ENCODE peak calls at places on chromosomes 13 and 19, in seven cellular contexts. L, B, A, W, C, H and G are unnamed samples.

GRCh38 chr19:45293682-45294081 is 29.0 kb downstream of the CKM start:
- DNase-seq in L (no peak), B (no peak), A (no peak), W (no peak), C (no peak), H (peak; percentile 68), G (peak; percentile 15)

GRCh38 chr19:23406716-23407115 is 11.4 kb upstream of the ZNF91 start:
- DNase-seq in L (no peak), B (no peak), A (no peak), W (no peak), C (no peak), H (no peak), G (no peak)

GRCh38 chr13:36129539-36129938 is 1.6 kb downstream of the DCLK1 start:
- DNase-seq in L (no peak), B (no peak), A (no peak), W (no peak), C (no peak), H (no peak), G (no peak)

GRCh38 chr19:52322429-52322828 is 13.6 kb upstream of the ZNF610 start:
- DNase-seq in L (no peak), B (no peak), A (no peak), W (no peak), C (no peak), H (no peak), G (no peak)

GRCh38 chr19:44671400-44671799 is at the start of gene CEACAM19:
- DNase-seq in L (no peak), B (no peak), A (no peak), W (no peak), C (no peak), H (peak; percentile 73), G (no peak)

GRCh38 chr13:82654851-82655517 is 1227.3 kb downstream of the SLITRK1 start:
- DNase-seq in L (peak; percentile 30), B (peak; percentile 78), A (peak; percentile 70), W (peak; percentile 82), C (peak; percentile 67), H (peak; percentile 11), G (peak; percentile 75)

GRCh38 chr13:75226755-75227435 is 255.1 kb downstream of the TBC1D4 start:
- DNase-seq in L (no peak), B (peak; percentile 90), A (no peak), W (peak; percentile 86), C (peak; percentile 99), H (peak; percentile 38), G (peak; percentile 92)

GRCh38 chr19:49442354-49442753 is 1.0 kb upstream of the SLC17A7 start:
- DNase-seq in L (peak; percentile 46), B (no peak), A (peak; percentile 79), W (no peak), C (no peak), H (no peak), G (peak; percentile 27)

GRCh38 chr13:63540042-63540441 is 2124.4 kb upstream of the PCDH20 start:
- DNase-seq in L (no peak), B (no peak), A (no peak), W (no peak), C (no peak), H (no peak), G (no peak)

GRCh38 chr13:107301724-107302374 is 733.9 kb upstream of the ARGLU1 start:
- DNase-seq in L (no peak), B (no peak), A (no peak), W (no peak), C (no peak), H (no peak), G (peak; percentile 27)

GRCh38 chr13:22017226-22017625 is 346.4 kb downstream of the FGF9 start:
- DNase-seq in L (no peak), B (no peak), A (no peak), W (no peak), C (no peak), H (no peak), G (no peak)

GRCh38 chr13:94249512-94249911 is 230.0 kb downstream of the DCT start:
- DNase-seq in L (no peak), B (peak; percentile 85), A (no peak), W (peak; percentile 88), C (peak; percentile 94), H (no peak), G (peak; percentile 59)

GRCh38 chr19:47512183-47512947 is 2.5 kb downstream of the NAPA start:
- DNase-seq in L (peak; percentile 91), B (peak; percentile 66), A (peak; percentile 63), W (peak; percentile 52), C (peak; percentile 5), H (no peak), G (peak; percentile 32)

GRCh38 chr13:80712026-80712425 is 371.1 kb upstream of the SPRY2 start:
- DNase-seq in L (no peak), B (peak; percentile 50), A (no peak), W (no peak), C (no peak), H (no peak), G (peak; percentile 8)

GRCh38 chr13:59750860-59751259 is 412.9 kb downstream of the DIAPH3 start:
- DNase-seq in L (no peak), B (peak; percentile 84), A (no peak), W (peak; percentile 57), C (peak; percentile 86), H (no peak), G (no peak)
- TF ChIP-seq CTCF in L (no peak), B (no peak), A (no peak), W (peak; percentile 9), C (no peak), H (no peak), G (no peak)

DNA sequence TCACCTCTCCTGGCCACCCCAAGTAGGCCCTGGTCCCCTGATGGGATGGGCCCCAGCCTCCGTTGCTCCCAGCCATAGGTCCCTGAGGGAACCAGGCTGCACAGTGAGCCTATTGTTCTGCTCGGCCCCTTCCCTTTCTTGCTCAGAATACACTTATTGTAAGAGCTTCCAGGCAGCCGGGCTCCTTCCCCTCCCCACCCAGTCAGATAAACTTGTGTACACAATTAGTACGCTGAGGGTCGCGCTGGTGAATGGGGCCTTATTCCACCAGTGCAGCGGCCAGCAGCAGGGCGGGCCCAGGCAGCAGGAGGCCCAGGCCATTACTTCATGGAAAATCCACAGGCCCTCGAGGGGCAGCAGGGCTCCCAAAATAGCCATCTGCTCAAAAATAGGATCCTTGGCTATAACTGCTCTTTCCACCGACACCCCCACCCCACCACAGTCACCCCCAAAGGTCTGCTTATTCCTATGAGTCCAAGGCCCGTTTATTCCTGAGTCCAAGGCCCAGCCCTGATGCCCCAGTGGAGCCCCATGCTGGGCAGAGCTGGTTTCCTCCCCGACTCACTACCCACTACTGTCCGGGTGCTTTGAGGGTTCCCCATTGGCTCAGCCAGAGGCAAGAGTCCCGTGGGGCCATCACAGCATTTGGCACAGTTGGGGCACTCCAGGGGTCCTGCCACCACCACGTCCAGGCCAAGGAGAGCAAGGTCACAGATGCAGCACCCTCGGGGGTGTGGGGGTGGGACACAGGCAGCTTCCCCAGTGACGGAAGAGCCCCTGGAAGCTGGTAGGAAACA is 22.1 kb downstream of the CAPN12 start:
- DNase-seq in L (no peak), B (no peak), A (peak; percentile 43), W (no peak), C (no peak), H (no peak), G (no peak)
- TF ChIP-seq CTCF in L (no peak), B (no peak), A (no peak), W (no peak), C (no peak), H (no peak), G (no peak)

DNA sequence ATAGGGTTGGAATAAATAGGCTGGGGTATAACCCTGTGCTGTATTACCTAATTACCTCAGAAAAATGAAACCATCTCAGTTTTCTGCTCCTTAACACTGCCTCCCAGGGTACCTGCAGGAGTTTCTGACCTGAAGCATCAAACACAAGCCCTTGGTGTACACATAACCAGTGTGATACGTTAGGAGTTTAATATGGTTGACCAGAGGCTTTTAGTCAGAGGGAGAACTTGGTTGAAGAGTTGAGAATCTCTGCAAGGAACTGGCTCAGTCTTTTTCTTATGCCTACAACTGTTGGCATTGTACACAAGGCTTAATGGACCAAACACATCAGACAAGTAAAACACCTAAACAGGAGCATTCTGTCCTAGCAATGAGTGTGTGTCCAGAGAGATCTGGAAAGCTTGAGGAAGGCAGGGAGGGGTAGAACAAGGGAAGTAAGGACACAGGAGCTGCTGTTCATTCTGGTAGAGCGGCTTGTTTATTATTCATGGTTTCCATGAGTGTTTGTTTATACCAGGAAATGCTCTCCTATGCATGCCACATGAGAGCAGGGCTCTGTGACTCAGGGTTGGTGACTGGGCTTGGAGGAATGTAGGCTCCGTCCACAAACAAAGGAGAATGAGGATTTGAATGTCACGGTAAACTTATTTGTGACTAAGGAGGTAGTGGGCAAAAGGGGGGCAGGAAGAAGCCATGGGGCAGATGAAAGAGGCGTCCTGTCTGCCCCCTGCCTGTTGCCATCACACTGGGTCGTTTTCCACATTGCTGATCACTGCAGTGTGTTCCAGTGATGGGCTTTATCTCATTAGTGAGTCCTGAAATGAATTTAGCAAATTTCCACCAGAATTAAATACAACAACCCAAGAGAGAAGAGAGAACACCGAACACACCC is 11.9 kb upstream of the SPATA13 start:
- DNase-seq in L (peak; percentile 40), B (peak; percentile 97), A (no peak), W (peak; percentile 99), C (peak; percentile 99), H (peak; percentile 91), G (peak; percentile 86)
- TF ChIP-seq CTCF in L (no peak), B (peak; percentile 23), A (no peak), W (peak; percentile 46), C (peak; percentile 10), H (no peak), G (no peak)

GRCh38 chr13:109629737-109630136 is 156.6 kb downstream of the IRS2 start:
- DNase-seq in L (no peak), B (no peak), A (no peak), W (no peak), C (no peak), H (no peak), G (no peak)
- TF ChIP-seq CTCF in L (no peak), B (no peak), A (no peak), W (no peak), C (no peak), H (no peak), G (no peak)

DNA sequence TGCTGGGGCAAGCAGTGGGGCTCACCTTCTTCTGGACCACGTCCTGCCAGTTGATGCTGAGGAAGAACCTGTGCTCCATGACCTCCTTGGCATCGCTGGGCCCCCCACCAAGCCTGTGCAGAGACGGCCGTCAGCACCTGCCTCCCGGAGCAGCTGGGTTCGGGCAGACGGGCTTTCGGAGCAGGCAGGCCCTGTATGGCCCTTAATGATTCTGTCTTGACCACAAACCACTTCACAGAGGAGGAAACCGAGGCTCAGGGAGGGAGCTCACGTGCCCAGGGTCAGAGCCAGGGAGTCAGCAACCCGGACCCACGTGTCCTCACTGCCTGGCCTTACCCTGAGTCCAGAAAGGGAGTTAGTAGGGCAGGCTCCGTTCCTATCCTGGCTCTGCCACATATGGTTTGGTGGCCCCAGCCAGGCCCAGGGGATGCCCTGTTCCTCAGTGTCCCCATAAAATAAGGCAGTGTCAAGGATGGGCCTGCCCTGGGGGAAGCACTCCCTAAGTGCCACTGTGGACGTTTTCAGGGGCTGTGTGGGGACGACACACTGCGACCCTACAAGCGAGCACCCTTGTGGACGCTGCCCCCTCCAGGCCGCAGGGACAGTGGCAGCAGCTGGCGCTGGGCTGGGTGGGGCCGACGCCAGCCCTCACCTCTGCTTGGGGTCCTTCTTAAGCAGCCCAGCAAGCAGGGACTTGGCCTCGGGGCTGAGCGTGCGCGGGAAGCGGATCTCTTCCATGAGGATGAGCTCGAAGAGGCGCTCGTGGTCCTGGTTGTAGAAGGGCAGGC is 8.9 kb upstream of the CCNP start:
- DNase-seq in L (no peak), B (no peak), A (no peak), W (no peak), C (no peak), H (no peak), G (no peak)
- TF ChIP-seq CTCF in L (no peak), B (no peak), A (no peak), W (peak; percentile 25), C (no peak), H (no peak), G (peak; percentile 24)